ENCODE peak calls at places on chromosomes 3 and 15, in six cellular contexts. One of them, this sample, is unnamed.
A peak's percentile ranks its signal among the peaks of the same experiment; 100 is the strongest.

GRCh38 chr3:127817331-127817821 is 4.9 kb downstream of the MGLL start:
- DNase-seq in testis: no peak
- DNase-seq in transverse colon: peak; percentile 67
- DNase-seq in adrenal gland: no peak
- DNase-seq in MM.1S: no peak
- DNase-seq in sigmoid colon: no peak
- DNase-seq in this sample: no peak

GRCh38 chr3:177961784-177962183 is 574.5 kb upstream of the KCNMB2 start:
- DNase-seq in testis: no peak
- DNase-seq in transverse colon: no peak
- DNase-seq in adrenal gland: no peak
- DNase-seq in MM.1S: no peak
- DNase-seq in sigmoid colon: no peak
- DNase-seq in this sample: no peak

GRCh38 chr3:196789773-196790419 is 50.2 kb downstream of the PAK2 start:
- DNase-seq in testis: no peak
- DNase-seq in transverse colon: no peak
- DNase-seq in adrenal gland: no peak
- DNase-seq in MM.1S: no peak
- DNase-seq in sigmoid colon: no peak
- DNase-seq in this sample: no peak

GRCh38 chr3:36457667-36458066 is 77.4 kb downstream of the STAC start:
- DNase-seq in testis: no peak
- DNase-seq in transverse colon: no peak
- DNase-seq in adrenal gland: no peak
- DNase-seq in MM.1S: no peak
- DNase-seq in sigmoid colon: no peak
- DNase-seq in this sample: no peak

GRCh38 chr3:14524920-14525660 is 15.1 kb downstream of the GRIP2 start:
- DNase-seq in testis: no peak
- DNase-seq in transverse colon: no peak
- DNase-seq in adrenal gland: no peak
- DNase-seq in MM.1S: no peak
- DNase-seq in sigmoid colon: peak; percentile 56
- DNase-seq in this sample: no peak

GRCh38 chr3:59750391-59750790 is 700.6 kb upstream of the CFAP20DC start:
- DNase-seq in testis: no peak
- DNase-seq in transverse colon: no peak
- DNase-seq in adrenal gland: no peak
- DNase-seq in MM.1S: no peak
- DNase-seq in sigmoid colon: no peak
- DNase-seq in this sample: no peak

GRCh38 chr15:90596943-90597342 is 67.2 kb downstream of the CRTC3 start:
- DNase-seq in testis: no peak
- DNase-seq in transverse colon: no peak
- DNase-seq in adrenal gland: no peak
- DNase-seq in MM.1S: no peak
- DNase-seq in sigmoid colon: no peak
- DNase-seq in this sample: no peak

GRCh38 chr3:134985841-134986520 is 190.9 kb downstream of the EPHB1 start:
- DNase-seq in testis: no peak
- DNase-seq in transverse colon: no peak
- DNase-seq in adrenal gland: no peak
- DNase-seq in MM.1S: no peak
- DNase-seq in sigmoid colon: no peak
- DNase-seq in this sample: no peak

GRCh38 chr3:185653949-185654757 is 68.1 kb downstream of the SENP2 start:
- DNase-seq in testis: no peak
- DNase-seq in transverse colon: no peak
- DNase-seq in adrenal gland: no peak
- DNase-seq in MM.1S: no peak
- DNase-seq in sigmoid colon: peak; percentile 46
- DNase-seq in this sample: no peak

GRCh38 chr3:123154346-123154985 is 47.3 kb upstream of the SEC22A start:
- DNase-seq in testis: no peak
- DNase-seq in transverse colon: no peak
- DNase-seq in adrenal gland: peak; percentile 28
- DNase-seq in MM.1S: no peak
- DNase-seq in sigmoid colon: no peak
- DNase-seq in this sample: no peak

GRCh38 chr3:158801200-158801599 is 654 bp upstream of the MFSD1 start:
- DNase-seq in testis: no peak
- DNase-seq in transverse colon: peak; percentile 58
- DNase-seq in adrenal gland: no peak
- DNase-seq in MM.1S: no peak
- DNase-seq in sigmoid colon: peak; percentile 58
- DNase-seq in this sample: peak; percentile 61

GRCh38 chr15:54273928-54274327 is 295.7 kb downstream of the UNC13C start:
- DNase-seq in testis: peak; percentile 43
- DNase-seq in transverse colon: no peak
- DNase-seq in adrenal gland: no peak
- DNase-seq in MM.1S: no peak
- DNase-seq in sigmoid colon: no peak
- DNase-seq in this sample: no peak

GRCh38 chr3:163368168-163368567 is 1710.1 kb downstream of the SI start:
- DNase-seq in testis: no peak
- DNase-seq in transverse colon: no peak
- DNase-seq in adrenal gland: no peak
- DNase-seq in MM.1S: no peak
- DNase-seq in sigmoid colon: no peak
- DNase-seq in this sample: no peak

GRCh38 chr3:31948255-31948654 is 32.8 kb downstream of the OSBPL10 start:
- DNase-seq in testis: no peak
- DNase-seq in transverse colon: no peak
- DNase-seq in adrenal gland: no peak
- DNase-seq in MM.1S: no peak
- DNase-seq in sigmoid colon: no peak
- DNase-seq in this sample: no peak

GRCh38 chr3:196016485-196016884 is 65.4 kb downstream of the TFRC start:
- DNase-seq in testis: no peak
- DNase-seq in transverse colon: no peak
- DNase-seq in adrenal gland: no peak
- DNase-seq in MM.1S: no peak
- DNase-seq in sigmoid colon: no peak
- DNase-seq in this sample: no peak

GRCh38 chr3:33749546-33750215 is 31.6 kb upstream of the CLASP2 start:
- DNase-seq in testis: no peak
- DNase-seq in transverse colon: no peak
- DNase-seq in adrenal gland: no peak
- DNase-seq in MM.1S: no peak
- DNase-seq in sigmoid colon: no peak
- DNase-seq in this sample: no peak

GRCh38 chr3:127369356-127369935 is 81.6 kb upstream of the PRR20G start:
- DNase-seq in testis: no peak
- DNase-seq in transverse colon: no peak
- DNase-seq in adrenal gland: no peak
- DNase-seq in MM.1S: no peak
- DNase-seq in sigmoid colon: no peak
- DNase-seq in this sample: no peak

GRCh38 chr3:37521403-37521802 is 340.3 kb upstream of the CTDSPL start:
- DNase-seq in testis: no peak
- DNase-seq in transverse colon: no peak
- DNase-seq in adrenal gland: no peak
- DNase-seq in MM.1S: no peak
- DNase-seq in sigmoid colon: no peak
- DNase-seq in this sample: no peak

GRCh38 chr3:8937064-8938020 is 25.9 kb downstream of the RAD18 start:
- DNase-seq in testis: no peak
- DNase-seq in transverse colon: no peak
- DNase-seq in adrenal gland: no peak
- DNase-seq in MM.1S: no peak
- DNase-seq in sigmoid colon: no peak
- DNase-seq in this sample: no peak

GRCh38 chr3:41175365-41175764 is 23.9 kb upstream of the CTNNB1 start:
- DNase-seq in testis: no peak
- DNase-seq in transverse colon: no peak
- DNase-seq in adrenal gland: no peak
- DNase-seq in MM.1S: no peak
- DNase-seq in sigmoid colon: no peak
- DNase-seq in this sample: no peak

GRCh38 chr15:77901921-77902750 is 175.4 kb downstream of the TBC1D2B start:
- DNase-seq in testis: no peak
- DNase-seq in transverse colon: no peak
- DNase-seq in adrenal gland: no peak
- DNase-seq in MM.1S: no peak
- DNase-seq in sigmoid colon: peak; percentile 55
- DNase-seq in this sample: no peak

GRCh38 chr3:64880926-64881325 is 193.1 kb upstream of the ADAMTS9 start:
- DNase-seq in testis: no peak
- DNase-seq in transverse colon: no peak
- DNase-seq in adrenal gland: no peak
- DNase-seq in MM.1S: no peak
- DNase-seq in sigmoid colon: no peak
- DNase-seq in this sample: no peak

GRCh38 chr3:46440531-46441294 is 24.0 kb downstream of the LTF start:
- DNase-seq in testis: no peak
- DNase-seq in transverse colon: peak; percentile 21
- DNase-seq in adrenal gland: no peak
- DNase-seq in MM.1S: peak; percentile 87
- DNase-seq in sigmoid colon: no peak
- DNase-seq in this sample: no peak

GRCh38 chr15:85692873-85693272 is 101.9 kb downstream of the KLHL25 start:
- DNase-seq in testis: no peak
- DNase-seq in transverse colon: peak; percentile 51
- DNase-seq in adrenal gland: no peak
- DNase-seq in MM.1S: peak; percentile 72
- DNase-seq in sigmoid colon: no peak
- DNase-seq in this sample: no peak

GRCh38 chr3:178263236-178263916 is 272.9 kb upstream of the KCNMB2 start:
- DNase-seq in testis: no peak
- DNase-seq in transverse colon: no peak
- DNase-seq in adrenal gland: no peak
- DNase-seq in MM.1S: no peak
- DNase-seq in sigmoid colon: no peak
- DNase-seq in this sample: no peak

GRCh38 chr3:175956964-175957363 is 1097.8 kb downstream of the NAALADL2 start:
- DNase-seq in testis: no peak
- DNase-seq in transverse colon: no peak
- DNase-seq in adrenal gland: no peak
- DNase-seq in MM.1S: no peak
- DNase-seq in sigmoid colon: no peak
- DNase-seq in this sample: no peak

GRCh38 chr3:65963787-65964707 is 74.7 kb downstream of the MAGI1 start:
- DNase-seq in testis: no peak
- DNase-seq in transverse colon: no peak
- DNase-seq in adrenal gland: no peak
- DNase-seq in MM.1S: no peak
- DNase-seq in sigmoid colon: no peak
- DNase-seq in this sample: no peak

GRCh38 chr3:46725663-46726314 is 8.1 kb upstream of the PRSS50 start:
- DNase-seq in testis: no peak
- DNase-seq in transverse colon: no peak
- DNase-seq in adrenal gland: no peak
- DNase-seq in MM.1S: no peak
- DNase-seq in sigmoid colon: no peak
- DNase-seq in this sample: no peak

GRCh38 chr3:14397940-14398800 is 4.2 kb upstream of the SLC6A6 start:
- DNase-seq in testis: no peak
- DNase-seq in transverse colon: no peak
- DNase-seq in adrenal gland: no peak
- DNase-seq in MM.1S: no peak
- DNase-seq in sigmoid colon: no peak
- DNase-seq in this sample: no peak

GRCh38 chr3:157077565-157077991 is 82.4 kb downstream of the CCNL1 start:
- DNase-seq in testis: peak; percentile 29
- DNase-seq in transverse colon: no peak
- DNase-seq in adrenal gland: no peak
- DNase-seq in MM.1S: peak; percentile 38
- DNase-seq in sigmoid colon: no peak
- DNase-seq in this sample: no peak
- TF ChIP-seq CTCF in testis: no peak
- TF ChIP-seq CTCF in transverse colon: no peak
- TF ChIP-seq CTCF in adrenal gland: no peak
- TF ChIP-seq CTCF in MM.1S: peak; percentile 9
- TF ChIP-seq CTCF in sigmoid colon: no peak
- TF ChIP-seq CTCF in this sample: no peak

DNA sequence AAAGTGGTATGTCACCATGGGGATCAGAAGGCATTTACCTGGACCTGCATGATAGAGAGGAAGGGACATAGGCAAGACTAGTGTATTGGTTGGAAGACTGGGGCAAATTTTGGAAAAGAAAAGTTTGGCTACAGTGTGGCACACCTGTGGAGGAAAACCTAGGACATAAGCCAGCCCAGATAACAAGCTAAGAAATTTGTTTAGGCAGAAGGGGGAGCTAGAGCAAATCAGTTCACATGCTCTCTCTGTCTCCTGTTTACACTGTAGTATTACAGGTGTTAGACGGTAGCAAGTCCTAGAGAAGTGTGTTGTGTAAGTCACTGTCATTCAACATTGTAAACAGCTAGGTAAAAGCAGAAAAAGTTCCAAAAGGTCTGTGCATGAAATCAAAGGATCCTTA is 11.9 kb upstream of the ALDH1A2 start:
- DNase-seq in testis: no peak
- DNase-seq in transverse colon: no peak
- DNase-seq in adrenal gland: no peak
- DNase-seq in MM.1S: peak; percentile 33
- DNase-seq in sigmoid colon: no peak
- DNase-seq in this sample: no peak
- TF ChIP-seq CTCF in testis: no peak
- TF ChIP-seq CTCF in transverse colon: no peak
- TF ChIP-seq CTCF in adrenal gland: peak; percentile 9
- TF ChIP-seq CTCF in MM.1S: peak; percentile 43
- TF ChIP-seq CTCF in sigmoid colon: no peak
- TF ChIP-seq CTCF in this sample: no peak

GRCh38 chr3:414063-414462 is 217.5 kb downstream of the CHL1 start:
- DNase-seq in testis: no peak
- DNase-seq in transverse colon: no peak
- DNase-seq in adrenal gland: no peak
- DNase-seq in MM.1S: no peak
- DNase-seq in sigmoid colon: no peak
- DNase-seq in this sample: no peak
- TF ChIP-seq CTCF in testis: peak; percentile 55
- TF ChIP-seq CTCF in transverse colon: peak; percentile 26
- TF ChIP-seq CTCF in adrenal gland: peak; percentile 20
- TF ChIP-seq CTCF in MM.1S: peak; percentile 18
- TF ChIP-seq CTCF in sigmoid colon: no peak
- TF ChIP-seq CTCF in this sample: no peak

GRCh38 chr3:54891540-54891897 is 36.3 kb downstream of the LRTM1 start:
- DNase-seq in testis: peak; percentile 93
- DNase-seq in transverse colon: peak; percentile 81
- DNase-seq in adrenal gland: peak; percentile 91
- DNase-seq in MM.1S: no peak
- DNase-seq in sigmoid colon: peak; percentile 94
- DNase-seq in this sample: peak; percentile 78
- TF ChIP-seq CTCF in testis: no peak
- TF ChIP-seq CTCF in transverse colon: peak; percentile 30
- TF ChIP-seq CTCF in adrenal gland: peak; percentile 63
- TF ChIP-seq CTCF in MM.1S: no peak
- TF ChIP-seq CTCF in sigmoid colon: peak; percentile 58
- TF ChIP-seq CTCF in this sample: peak; percentile 28

DNA sequence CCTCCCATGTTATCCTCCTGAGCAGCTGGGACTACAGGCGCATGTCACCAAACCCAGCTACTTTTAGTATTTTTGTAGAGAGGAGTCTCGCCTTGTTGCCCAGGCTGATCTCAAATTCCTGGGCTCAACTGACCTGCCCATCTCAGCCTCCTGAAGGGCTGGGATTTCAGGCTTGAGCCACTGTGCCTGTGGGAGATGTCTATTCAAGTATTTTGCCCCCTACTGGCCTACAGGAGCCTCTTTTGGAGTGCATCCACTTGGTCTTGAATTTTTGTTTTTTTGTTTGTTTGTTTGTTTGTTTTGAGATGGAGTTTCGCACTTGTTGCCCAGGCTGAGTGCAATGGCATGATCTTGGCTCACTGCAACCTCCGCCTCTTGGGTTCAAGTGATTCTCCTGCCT is 3.2 kb upstream of the DHX30 start:
- DNase-seq in testis: no peak
- DNase-seq in transverse colon: no peak
- DNase-seq in adrenal gland: no peak
- DNase-seq in MM.1S: peak; percentile 14
- DNase-seq in sigmoid colon: no peak
- DNase-seq in this sample: no peak
- TF ChIP-seq CTCF in testis: peak; percentile 30
- TF ChIP-seq CTCF in transverse colon: no peak
- TF ChIP-seq CTCF in adrenal gland: peak; percentile 12
- TF ChIP-seq CTCF in MM.1S: peak; percentile 51
- TF ChIP-seq CTCF in sigmoid colon: no peak
- TF ChIP-seq CTCF in this sample: no peak

This sample was measured in mucosa of descending colon.